ENCODE peak calls at places on chromosome 2, in five cellular contexts. J is HTR-8/SVneo, H is ACHN, S is A549, A is fibroblast of lung. C is an unnamed sample.

GRCh38 chr2:12006841-12007240 is 260.4 kb downstream of the LPIN1 start:
- DNase-seq in J (peak; percentile 37), H (no peak), S (no peak), A (no peak), C (no peak)

GRCh38 chr2:161766334-161766733 is 142.1 kb downstream of the SLC4A10 start:
- DNase-seq in J (no peak), H (peak; percentile 48), S (no peak), A (no peak), C (no peak)

GRCh38 chr2:241985986-241986329 is 116.4 kb downstream of the RTP5 start:
- DNase-seq in J (no peak), H (no peak), S (no peak), A (no peak), C (no peak)

GRCh38 chr2:161913865-161914264 is 160.2 kb downstream of the DPP4 start:
- DNase-seq in J (peak; percentile 8), H (peak; percentile 85), S (no peak), A (peak; percentile 46), C (no peak)

GRCh38 chr2:23430263-23430662 is 45.3 kb downstream of the KLHL29 start:
- DNase-seq in J (peak; percentile 51), H (peak; percentile 54), S (no peak), A (peak; percentile 85), C (no peak)

GRCh38 chr2:128500136-128500800 is 181.6 kb upstream of the HS6ST1 start:
- DNase-seq in J (no peak), H (no peak), S (no peak), A (no peak), C (no peak)

GRCh38 chr2:189505412-189505953 is 64.2 kb downstream of the WDR75 start:
- DNase-seq in J (no peak), H (no peak), S (no peak), A (no peak), C (no peak)

GRCh38 chr2:168470880-168471475 is 14.9 kb downstream of the CERS6 start:
- DNase-seq in J (no peak), H (no peak), S (no peak), A (no peak), C (peak; percentile 67)

GRCh38 chr2:68088950-68089349 is 26.1 kb upstream of the C1D start:
- DNase-seq in J (no peak), H (no peak), S (no peak), A (peak; percentile 20), C (no peak)